ENCODE peak calls at places on chromosomes 7 and 10, in six cellular contexts. V is left colon; O is IMR-90; A is activated CD4-positive, alpha-beta T cell treated with anti-CD3 and anti-CD28 coated beads, Interleukin-2, amount 50 U/mL, for 1 hour; D is activated CD8-positive, alpha-beta memory T cell treated with anti-CD3 and anti-CD28 coated beads for 24 hours; H is occipital lobe. N is an unnamed sample.

GRCh38 chr10:75654171-75654772 is 222.8 kb downstream of the LRMDA start:
- DNase-seq in V (no peak), O (no peak), A (no peak), D (no peak), H (no peak), N (no peak)

GRCh38 chr10:17703706-17704105 is 48.3 kb upstream of the TMEM236 start:
- DNase-seq in V (no peak), O (no peak), A (no peak), D (no peak), H (no peak), N (no peak)

GRCh38 chr10:6019796-6020195 is 42.4 kb downstream of the IL2RA start:
- DNase-seq in V (no peak), O (no peak), A (no peak), D (no peak), H (no peak), N (no peak)

GRCh38 chr7:84069036-84069435 is 125.6 kb downstream of the SEMA3A start:
- DNase-seq in V (no peak), O (no peak), A (no peak), D (no peak), H (no peak), N (peak)

GRCh38 chr10:127832456-127832855 is 60.3 kb downstream of the CLRN3 start:
- DNase-seq in V (no peak), O (no peak), A (no peak), D (no peak), H (no peak), N (no peak)

GRCh38 chr10:101285519-101286070 is 56.3 kb upstream of the LBX1 start:
- DNase-seq in V (no peak), O (no peak), A (no peak), D (no peak), H (no peak), N (peak)

GRCh38 chr7:105257338-105257737 is 131.4 kb downstream of the SRPK2 start:
- DNase-seq in V (no peak), O (no peak), A (no peak), D (no peak), H (no peak), N (peak)

GRCh38 chr7:148585399-148585798 is 5.2 kb upstream of the C7orf33 start:
- DNase-seq in V (no peak), O (no peak), A (no peak), D (no peak), H (no peak), N (no peak)

GRCh38 chr7:101783381-101784181 is 33.8 kb upstream of the CUX1 start:
- DNase-seq in V (no peak), O (no peak), A (no peak), D (no peak), H (no peak), N (no peak)

GRCh38 chr7:15341811-15342210 is 220.0 kb downstream of the AGMO start:
- DNase-seq in V (no peak), O (no peak), A (no peak), D (no peak), H (no peak), N (no peak)

GRCh38 chr7:121107923-121108498 is 119.5 kb downstream of the CPED1 start:
- DNase-seq in V (no peak), O (peak), A (no peak), D (no peak), H (no peak), N (peak)

GRCh38 chr7:4737300-4737699 is 38.1 kb upstream of the AP5Z1 start:
- DNase-seq in V (no peak), O (no peak), A (no peak), D (no peak), H (no peak), N (no peak)

GRCh38 chr10:71852335-71852937 is 1.4 kb upstream of the PSAP start:
- DNase-seq in V (peak), O (no peak), A (no peak), D (no peak), H (no peak), N (peak)

GRCh38 chr10:31467791-31468535 is 148.9 kb downstream of the ZEB1 start:
- DNase-seq in V (peak), O (no peak), A (no peak), D (no peak), H (no peak), N (peak)

GRCh38 chr7:16438988-16439387 is 17.6 kb upstream of the CRPPA start:
- DNase-seq in V (no peak), O (no peak), A (no peak), D (no peak), H (no peak), N (no peak)